ENCODE peak calls at places on chromosomes 5 and 9, in nine cellular contexts. Y is EL; H is fibroblast of the aortic adventitia; E is effector CD4-positive, alpha-beta T cell; F is ovary; C is mesenchymal stem cell; W is cardiac muscle cell; S is T-helper 2 cell; V is T1000. K is an unnamed sample.

GRCh38 chr9:7360513-7360912 is 439.1 kb downstream of the DMAC1 start:
- DNase-seq in Y (no peak), H (no peak), E (no peak), F (no peak), C (no peak), W (no peak), S (no peak), V (no peak), K (no peak)

GRCh38 chr5:64210866-64211265 is 45.2 kb downstream of the RNF180 start:
- DNase-seq in Y (peak; percentile 92), H (peak; percentile 89), E (no peak), F (no peak), C (peak; percentile 81), W (peak; percentile 87), S (no peak), V (peak; percentile 27), K (no peak)

GRCh38 chr9:35861161-35861897 is 8.9 kb downstream of the OR13J1 start:
- DNase-seq in Y (no peak), H (no peak), E (no peak), F (no peak), C (no peak), W (no peak), S (no peak), V (no peak), K (no peak)

GRCh38 chr9:123929177-123929869 is 603 bp downstream of the DENND1A start:
- DNase-seq in Y (peak; percentile 23), H (no peak), E (no peak), F (no peak), C (no peak), W (no peak), S (peak; percentile 9), V (no peak), K (no peak)

GRCh38 chr5:125987677-125988255 is 435.4 kb upstream of the GRAMD2B start:
- DNase-seq in Y (no peak), H (no peak), E (no peak), F (no peak), C (no peak), W (peak; percentile 32), S (no peak), V (no peak), K (no peak)

GRCh38 chr5:122775713-122776084 is 819 bp downstream of the SNX2 start:
- DNase-seq in Y (peak; percentile 15), H (peak; percentile 21), E (no peak), F (no peak), C (no peak), W (peak; percentile 21), S (no peak), V (no peak), K (no peak)

GRCh38 chr5:141757402-141757801 is 75.4 kb upstream of the ARAP3 start:
- DNase-seq in Y (peak; percentile 42), H (peak; percentile 45), E (no peak), F (no peak), C (peak; percentile 52), W (peak; percentile 60), S (no peak), V (no peak), K (peak; percentile 22)

GRCh38 chr5:92468307-92468706 is 1085.2 kb upstream of the ARRDC3 start:
- DNase-seq in Y (no peak), H (no peak), E (no peak), F (no peak), C (no peak), W (no peak), S (no peak), V (no peak), K (no peak)

GRCh38 chr9:75451505-75451904 is 363.2 kb downstream of the OSTF1 start:
- DNase-seq in Y (no peak), H (no peak), E (no peak), F (no peak), C (no peak), W (no peak), S (no peak), V (peak; percentile 35), K (no peak)

GRCh38 chr5:176731506-176732192 is 78.7 kb upstream of the UNC5A start:
- DNase-seq in Y (no peak), H (peak; percentile 4), E (no peak), F (no peak), C (no peak), W (peak; percentile 16), S (no peak), V (no peak), K (no peak)

GRCh38 chr9:28926311-28926710 is 1353.0 kb upstream of the C9orf72 start:
- DNase-seq in Y (no peak), H (no peak), E (no peak), F (no peak), C (no peak), W (no peak), S (no peak), V (no peak), K (no peak)

GRCh38 chr9:108300296-108301287 is 555.2 kb downstream of the ACTL7B start:
- DNase-seq in Y (no peak), H (no peak), E (no peak), F (no peak), C (no peak), W (no peak), S (no peak), V (no peak), K (no peak)

GRCh38 chr9:138099803-138100598 is 222.4 kb downstream of the CACNA1B start:
- DNase-seq in Y (no peak), H (no peak), E (no peak), F (no peak), C (no peak), W (no peak), S (no peak), V (no peak), K (no peak)

GRCh38 chr9:95511232-95511951 is 5.4 kb downstream of the PTCH1 start:
- DNase-seq in Y (peak; percentile 80), H (peak; percentile 70), E (no peak), F (no peak), C (peak; percentile 88), W (peak; percentile 82), S (no peak), V (peak; percentile 36), K (peak; percentile 72)

GRCh38 chr5:120512068-120512467 is 48.0 kb downstream of the PRR16 start:
- DNase-seq in Y (no peak), H (no peak), E (no peak), F (no peak), C (no peak), W (no peak), S (no peak), V (no peak), K (no peak)